ENCODE peak calls at places on chromosomes 5 and 9, in seven cellular contexts. Y, U, F, A, C, X and I are unnamed samples.

GRCh38 chr5:111115229-111115628 is 23.1 kb downstream of the WDR36 start:
- DNase-seq in Y (no peak), F (no peak), A (no peak), C (no peak), X (no peak), U (no peak), I (no peak)

GRCh38 chr9:113650207-113651131 is 186.9 kb downstream of the RGS3 start:
- DNase-seq in X (no peak), U (no peak), F (peak), Y (no peak), A (no peak), C (no peak), I (no peak)

GRCh38 chr9:86545085-86545484 is 190.9 kb upstream of the TUT7 start:
- DNase-seq in U (no peak), A (no peak), X (no peak), Y (no peak), C (no peak), F (no peak), I (no peak)

GRCh38 chr9:15182003-15182695 is 124.9 kb downstream of the TTC39B start:
- DNase-seq in A (no peak), F (no peak), C (no peak), Y (no peak), U (no peak), X (peak), I (no peak)

GRCh38 chr5:68872088-68872842 is 221.5 kb upstream of the SLC30A5 start:
- DNase-seq in Y (peak), U (no peak), F (peak), C (no peak), X (peak), A (no peak), I (no peak)

GRCh38 chr9:78368236-78368635 is 71.3 kb downstream of the PSAT1 start:
- DNase-seq in F (no peak), Y (no peak), A (no peak), C (no peak), X (no peak), U (no peak), I (no peak)

GRCh38 chr9:129524848-129525345 is 96.0 kb downstream of the C9orf50 start:
- DNase-seq in Y (no peak), U (no peak), A (no peak), X (no peak), F (no peak), C (peak), I (no peak)

GRCh38 chr9:105633373-105633772 is 28.9 kb upstream of the TAL2 start:
- DNase-seq in Y (no peak), F (no peak), A (no peak), C (no peak), U (no peak), X (no peak), I (no peak)

GRCh38 chr5:144179226-144179625 is 8.6 kb downstream of the KCTD16 start:
- DNase-seq in Y (no peak), A (no peak), U (no peak), F (no peak), C (no peak), X (no peak), I (no peak)

GRCh38 chr5:176863041-176863764 is 35.9 kb downstream of the HK3 start:
- DNase-seq in F (no peak), U (peak), Y (no peak), A (no peak), C (no peak), X (no peak), I (no peak)

GRCh38 chr9:132833451-132834130 is 44.5 kb downstream of the AK8 start:
- DNase-seq in C (no peak), U (no peak), F (no peak), Y (no peak), X (no peak), A (no peak), I (no peak)

GRCh38 chr9:38435526-38435925 is 11.3 kb upstream of the IGFBPL1 start:
- DNase-seq in A (no peak), Y (no peak), U (no peak), X (no peak), C (no peak), F (no peak), I (no peak)

GRCh38 chr5:141913560-141913959 is 10.1 kb upstream of the DELE1 start:
- DNase-seq in A (no peak), C (no peak), U (no peak), X (no peak), F (peak), Y (no peak), I (no peak)

GRCh38 chr5:167392252-167392651 is 899.2 kb upstream of the WWC1 start:
- DNase-seq in F (no peak), C (no peak), Y (no peak), A (no peak), X (no peak), U (no peak), I (no peak)

GRCh38 chr5:107289030-107289714 is 381.6 kb downstream of the EFNA5 start:
- DNase-seq in U (no peak), F (no peak), Y (no peak), A (no peak), X (no peak), C (no peak), I (no peak)

GRCh38 chr5:59036274-59036961 is 453.5 kb downstream of the RAB3C start:
- DNase-seq in A (peak), C (peak), Y (no peak), U (no peak), F (no peak), X (no peak), I (no peak)

GRCh38 chr9:77649109-77649812 is 1.1 kb upstream of the GNA14 start:
- DNase-seq in Y (no peak), A (peak), U (no peak), C (no peak), F (peak), X (no peak), I (no peak)

GRCh38 chr5:6510132-6510531 is 61.5 kb downstream of the UBE2QL1 start:
- DNase-seq in X (no peak), U (no peak), A (no peak), F (no peak), Y (no peak), C (no peak), I (no peak)

GRCh38 chr9:89361031-89361430 is 42.7 kb downstream of the SECISBP2 start:
- DNase-seq in F (no peak), C (no peak), U (no peak), X (no peak), Y (peak), A (no peak), I (no peak)

GRCh38 chr9:70125621-70126020 is 82.0 kb downstream of the MAMDC2 start:
- DNase-seq in A (no peak), F (no peak), X (no peak), C (no peak), Y (no peak), U (no peak), I (no peak)

GRCh38 chr9:21657966-21658667 is 144.3 kb upstream of the MTAP start:
- DNase-seq in F (no peak), Y (no peak), C (no peak), X (no peak), A (no peak), U (no peak), I (no peak)

GRCh38 chr5:155480731-155481131 is 467.2 kb downstream of the KIF4B start:
- DNase-seq in C (no peak), U (no peak), F (no peak), X (no peak), Y (no peak), A (no peak), I (no peak)

GRCh38 chr9:97906236-97906831 is 16.0 kb downstream of the TRMO start:
- DNase-seq in C (peak), Y (peak), X (no peak), A (no peak), U (no peak), F (no peak), I (no peak)

GRCh38 chr5:167754501-167754941 is 536.9 kb upstream of the WWC1 start:
- DNase-seq in U (no peak), Y (no peak), X (no peak), C (no peak), A (no peak), F (peak), I (no peak)

GRCh38 chr9:23321049-23321448 is 505.0 kb downstream of the ELAVL2 start:
- DNase-seq in X (no peak), A (no peak), Y (no peak), C (no peak), F (no peak), U (no peak), I (no peak)

GRCh38 chr9:132753593-132753880 is 83.3 kb downstream of the GTF3C4 start:
- DNase-seq in A (no peak), X (no peak), Y (no peak), C (no peak), F (no peak), U (no peak), I (peak)

GRCh38 chr5:157540707-157541451 is 34.7 kb downstream of the ADAM19 start:
- DNase-seq in Y (peak), F (no peak), C (peak), U (no peak), A (no peak), X (no peak), I (no peak)

GRCh38 chr9:136376457-136376856 is 3.0 kb upstream of the CARD9 start:
- DNase-seq in F (no peak), X (no peak), Y (no peak), C (no peak), U (no peak), A (no peak), I (no peak)

GRCh38 chr5:140607031-140607430 is 25.9 kb downstream of the CD14 start:
- DNase-seq in C (no peak), X (no peak), A (no peak), Y (no peak), F (no peak), U (no peak), I (no peak)

GRCh38 chr5:149474198-149474597 is 77.0 kb downstream of the CSNK1A1 start:
- DNase-seq in U (no peak), C (no peak), A (no peak), F (no peak), X (no peak), Y (no peak), I (no peak)

GRCh38 chr5:133412661-133413060 is 199.7 kb downstream of the FSTL4 start:
- DNase-seq in C (no peak), Y (no peak), F (no peak), X (no peak), A (no peak), U (no peak), I (no peak)

GRCh38 chr9:120369608-120370220 is 210.3 kb downstream of the CDK5RAP2 start:
- DNase-seq in X (no peak), Y (no peak), C (no peak), F (no peak), U (no peak), A (no peak), I (no peak)

GRCh38 chr9:93470391-93470790 is 17.0 kb upstream of the FAM120AOS start:
- DNase-seq in F (no peak), U (no peak), A (no peak), Y (no peak), X (no peak), C (no peak), I (no peak)

GRCh38 chr5:172529896-172530295 is 75.6 kb upstream of the SH3PXD2B start:
- DNase-seq in U (no peak), Y (no peak), C (no peak), F (no peak), A (no peak), X (no peak), I (peak)

GRCh38 chr9:92954886-92955285 is 7.6 kb downstream of the FGD3 start:
- DNase-seq in A (no peak), Y (no peak), U (no peak), F (no peak), X (no peak), C (no peak), I (peak)

GRCh38 chr9:34989946-34990635 is 546 bp downstream of the DNAJB5 start:
- DNase-seq in A (no peak), U (peak), X (peak), F (peak), C (peak), Y (no peak), I (peak)

DNA sequence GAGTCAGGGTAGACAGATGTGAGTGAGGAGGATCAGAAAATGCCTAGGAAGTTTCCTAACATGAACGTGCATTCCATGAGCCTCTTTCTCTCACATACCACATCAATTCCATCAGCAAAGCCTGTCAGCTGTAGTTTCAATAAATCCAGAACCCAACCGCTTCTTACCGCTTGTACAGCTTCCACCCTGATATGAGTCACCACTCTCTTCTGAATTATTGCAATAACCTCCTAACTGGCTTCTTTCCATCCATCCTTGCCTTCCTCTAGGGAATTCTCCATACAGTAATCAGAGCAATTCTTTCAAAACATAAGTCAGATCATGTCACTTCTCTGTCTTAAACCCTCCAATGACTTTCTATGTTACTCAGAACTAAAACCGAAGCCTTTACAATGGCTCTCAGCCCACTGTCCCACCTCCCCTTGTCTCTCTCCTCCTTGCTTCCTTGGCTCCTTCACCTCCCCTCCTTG is 8.1 kb upstream of the RAD23B start:
- DNase-seq in A (peak), U (no peak), Y (no peak), X (no peak), F (no peak), C (no peak), I (no peak)
- H3K27ac ChIP-seq in A (peak), U (no peak), Y (no peak), X (no peak), F (no peak), C (no peak), I (no peak)

GRCh38 chr9:107861075-107861474 is 371.5 kb upstream of the KLF4 start:
- DNase-seq in F (peak), Y (no peak), A (no peak), U (no peak), C (no peak), X (no peak), I (no peak)
- H3K27ac ChIP-seq in F (no peak), Y (no peak), A (no peak), U (no peak), C (no peak), X (no peak), I (no peak)

DNA sequence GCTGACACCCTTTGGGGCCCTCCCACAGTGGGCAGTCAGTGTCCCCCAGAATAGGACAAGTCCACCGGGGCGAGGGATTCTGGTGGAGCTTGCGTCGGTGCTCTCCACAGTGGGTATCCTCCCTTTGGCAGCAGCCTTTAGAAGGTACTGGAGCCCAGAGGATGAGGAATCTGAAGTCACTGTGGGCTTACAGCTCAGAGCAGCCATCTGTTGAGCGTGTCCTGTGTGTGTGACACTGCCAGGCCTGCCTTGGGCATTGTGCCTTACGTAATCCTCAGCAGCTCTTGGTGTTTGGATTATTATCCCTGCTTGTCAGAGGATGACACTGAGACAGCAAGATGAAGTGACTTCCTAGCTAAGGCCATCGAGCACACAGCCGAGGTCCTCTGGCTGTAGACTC is 12.6 kb downstream of the URM1 start:
- DNase-seq in U (no peak), A (no peak), C (no peak), Y (no peak), F (no peak), X (no peak), I (no peak)
- H3K27ac ChIP-seq in U (no peak), A (no peak), C (no peak), Y (no peak), F (no peak), X (no peak), I (no peak)

DNA sequence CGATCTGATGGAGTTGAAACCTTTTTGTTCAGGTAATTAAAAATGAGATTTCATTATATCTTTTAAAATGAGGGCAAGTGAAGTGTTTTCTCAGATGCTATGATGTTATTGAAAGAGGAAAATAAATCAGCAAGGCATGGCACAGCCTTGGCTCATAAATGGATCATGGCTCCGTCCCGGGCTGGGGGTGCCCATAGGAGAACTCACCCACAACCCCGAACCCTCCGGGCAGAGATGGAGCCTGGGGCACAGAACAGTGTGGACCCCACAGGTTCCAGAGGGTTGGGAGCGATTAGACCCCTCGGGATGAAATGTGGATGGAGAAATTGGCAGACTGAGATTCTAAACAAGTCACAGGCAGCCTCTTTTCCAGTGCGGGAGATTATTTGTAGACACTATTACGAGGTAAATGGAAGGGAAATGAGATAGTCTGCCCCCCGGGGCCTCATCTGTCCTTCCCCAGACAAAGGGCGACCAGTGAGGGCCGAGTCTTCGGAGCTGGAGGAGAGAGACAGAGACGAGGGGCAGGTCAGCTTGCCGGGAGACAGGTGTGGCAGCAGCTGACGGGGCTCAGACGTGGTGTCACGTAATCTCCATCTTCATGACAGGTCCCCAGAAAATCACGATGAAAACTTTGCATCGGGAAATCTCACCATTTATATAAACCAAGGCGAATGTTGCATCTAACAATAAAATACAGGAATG is 33.7 kb downstream of the NDUFS6 start:
- DNase-seq in F (no peak), X (no peak), U (no peak), C (no peak), A (no peak), Y (no peak), I (no peak)
- H3K27ac ChIP-seq in F (no peak), X (no peak), U (peak), C (no peak), A (no peak), Y (no peak), I (no peak)

GRCh38 chr5:113060410-113061025 is 83.9 kb downstream of the DCP2 start:
- DNase-seq in X (no peak), C (no peak), U (no peak), A (no peak), F (no peak), Y (no peak), I (no peak)

GRCh38 chr5:113065626-113066025 is 89.0 kb downstream of the DCP2 start:
- DNase-seq in U (no peak), A (no peak), X (no peak), Y (no peak), C (no peak), F (no peak), I (no peak)

GRCh38 chr5:113062869-113063508 is 86.4 kb downstream of the DCP2 start:
- DNase-seq in U (no peak), A (no peak), Y (no peak), X (no peak), C (no peak), F (no peak), I (no peak)

GRCh38 chr5:113061851-113062631 is 85.4 kb downstream of the DCP2 start:
- DNase-seq in C (no peak), U (no peak), F (no peak), Y (no peak), A (no peak), X (no peak), I (no peak)

DNA sequence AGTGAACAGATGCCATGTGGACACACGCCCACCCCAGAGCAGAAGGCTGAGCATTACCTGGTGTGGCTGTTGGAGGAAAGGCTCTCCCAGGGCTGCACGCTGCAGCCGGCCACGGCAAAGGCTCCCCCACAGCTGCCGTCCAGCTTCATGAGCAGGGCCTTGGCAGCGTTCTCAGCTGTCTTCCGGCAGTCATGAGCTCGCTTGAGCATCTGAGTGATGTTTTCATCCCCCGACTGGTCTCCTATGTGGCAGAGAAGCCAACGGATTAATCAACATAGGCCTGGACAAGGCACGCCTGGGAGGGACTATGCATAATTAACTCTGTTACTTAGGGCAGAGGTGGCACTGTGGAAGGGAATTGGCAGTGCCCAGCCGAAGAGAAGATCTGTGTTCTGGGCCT is 87.3 kb downstream of the DCP2 start:
- DNase-seq in X (no peak), A (no peak), Y (no peak), F (no peak), C (no peak), U (no peak), I (peak)
- H3K27ac ChIP-seq in X (no peak), A (no peak), Y (no peak), F (no peak), C (no peak), U (no peak), I (no peak)

DNA sequence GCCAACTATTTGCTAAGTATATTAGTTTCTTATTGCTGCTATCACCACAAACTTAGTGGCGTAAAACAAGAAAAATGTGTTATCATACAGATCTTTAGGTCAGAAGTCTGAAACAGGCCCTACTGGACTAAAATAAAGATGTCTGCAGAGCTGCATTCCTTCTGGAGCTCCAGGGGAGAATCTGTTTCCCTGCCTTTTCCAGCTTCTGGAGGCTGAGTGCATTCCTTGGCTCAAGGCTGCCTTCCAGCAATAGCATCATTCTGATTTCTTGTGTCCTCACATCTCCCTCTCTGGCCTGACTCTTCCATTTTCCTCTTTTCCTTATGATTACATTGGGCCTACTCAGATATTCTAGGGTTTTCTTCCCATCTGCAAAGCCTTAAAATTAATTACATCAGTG is 15.9 kb downstream of the MAN2A1 start:
- DNase-seq in A (no peak), C (no peak), Y (no peak), F (peak), U (no peak), X (no peak), I (no peak)
- H3K27ac ChIP-seq in A (no peak), C (no peak), Y (no peak), F (no peak), U (no peak), X (no peak), I (no peak)